ENCODE peak calls at places on chromosomes 13 and 19, in seven cellular contexts. Y is effector memory CD4-positive, alpha-beta T cell; I is SK-N-SH; D is T1000; U is NCI-H345; W is Caki2; X is B cell. Q is an unnamed sample.

GRCh38 chr19:34256835-34257558 is 2.6 kb downstream of the GARRE1 start:
- DNase-seq in Y (no peak), U (no peak), D (no peak), I (no peak), W (no peak), X (no peak), Q (no peak)

GRCh38 chr13:105513448-105513847 is 1022.0 kb downstream of the EFNB2 start:
- DNase-seq in Y (no peak), W (no peak), X (no peak), U (no peak), D (no peak), I (no peak), Q (no peak)

GRCh38 chr19:51124729-51125128 is at the start of gene SIGLEC9:
- DNase-seq in U (no peak), I (no peak), X (no peak), D (no peak), Y (no peak), W (no peak), Q (no peak)

GRCh38 chr13:75633285-75633684 is 2.8 kb upstream of the LMO7 start:
- DNase-seq in W (no peak), U (no peak), I (no peak), X (no peak), D (no peak), Y (no peak), Q (no peak)

GRCh38 chr13:48000559-48001126 is 430 bp downstream of the SUCLA2 start:
- DNase-seq in D (no peak), U (no peak), X (no peak), Y (no peak), I (no peak), W (peak; percentile 15), Q (no peak)

GRCh38 chr13:50990050-50990449 is 80.5 kb downstream of the RNASEH2B start:
- DNase-seq in I (no peak), U (no peak), D (no peak), X (no peak), W (no peak), Y (no peak), Q (no peak)

GRCh38 chr19:14614099-14614412 is 31.2 kb downstream of the CLEC17A start:
- DNase-seq in D (no peak), U (no peak), Y (no peak), X (peak; percentile 80), W (no peak), I (no peak), Q (peak; percentile 65)

GRCh38 chr19:16559896-16560295 is 12.3 kb downstream of the SLC35E1 start:
- DNase-seq in W (no peak), X (no peak), U (no peak), Y (no peak), D (no peak), I (no peak), Q (no peak)

GRCh38 chr13:42420304-42420703 is 148.4 kb downstream of the AKAP11 start:
- DNase-seq in I (no peak), Y (no peak), W (no peak), U (no peak), D (no peak), X (no peak), Q (peak; percentile 38)

GRCh38 chr19:18774782-18775444 is 16.2 kb downstream of the COMP start:
- DNase-seq in Y (no peak), U (no peak), D (no peak), I (no peak), W (no peak), X (no peak), Q (no peak)

GRCh38 chr19:14496849-14497346 is 971 bp upstream of the GIPC1 start:
- DNase-seq in Y (no peak), X (no peak), I (no peak), W (peak; percentile 73), U (no peak), D (no peak), Q (no peak)

GRCh38 chr19:13207237-13208130 is 57.3 kb downstream of the IER2 start:
- DNase-seq in D (no peak), I (no peak), X (no peak), W (no peak), Y (no peak), U (no peak), Q (peak; percentile 70)

GRCh38 chr19:40599331-40600085 is 1.7 kb upstream of the LTBP4 start:
- DNase-seq in D (no peak), I (no peak), U (peak; percentile 57), Y (no peak), X (no peak), W (no peak), Q (no peak)

GRCh38 chr13:43167058-43167457 is 143.7 kb downstream of the DNAJC15 start:
- DNase-seq in I (no peak), Y (no peak), U (peak; percentile 3), D (no peak), W (no peak), X (no peak), Q (no peak)

GRCh38 chr13:24693862-24694471 is 13.8 kb downstream of the ATP12A start:
- DNase-seq in Y (no peak), U (peak; percentile 63), X (peak; percentile 47), I (peak; percentile 84), W (peak; percentile 23), D (no peak), Q (peak; percentile 79)

GRCh38 chr13:23730251-23730650 is 158.9 kb downstream of the MIPEP start:
- DNase-seq in D (no peak), X (no peak), Y (no peak), I (no peak), W (no peak), U (no peak), Q (no peak)

GRCh38 chr13:46372071-46372470 is 15.0 kb downstream of the RUBCNL start:
- DNase-seq in U (no peak), Y (no peak), W (no peak), D (no peak), I (no peak), X (no peak), Q (no peak)

GRCh38 chr19:33470040-33470330 is 51.6 kb downstream of the PEPD start:
- DNase-seq in I (no peak), U (no peak), Y (no peak), X (no peak), D (no peak), W (no peak), Q (no peak)

GRCh38 chr13:99085139-99085845 is 107.4 kb upstream of the DOCK9 start:
- DNase-seq in X (no peak), I (no peak), W (no peak), Y (no peak), D (no peak), U (no peak), Q (no peak)

GRCh38 chr19:46631481-46631880 is 4.5 kb downstream of the GNG8 start:
- DNase-seq in W (no peak), I (no peak), X (no peak), Y (no peak), U (no peak), D (no peak), Q (no peak)

GRCh38 chr13:99320693-99321481 is 13.7 kb upstream of the GPR183 start:
- DNase-seq in D (no peak), Y (no peak), I (no peak), U (peak; percentile 7), W (peak; percentile 53), X (no peak), Q (no peak)

GRCh38 chr13:99385940-99386339 is 78.7 kb upstream of the GPR183 start:
- DNase-seq in Y (no peak), D (no peak), U (peak; percentile 59), I (no peak), W (no peak), X (no peak), Q (no peak)

Q was measured in GM10248.